ENCODE peak calls at places on chromosomes 3 and 15, in eight cellular contexts. One of them, this sample, is unnamed. For H3K4me1, the result is how much of the 10 kb centered on the place peaks cover.

GRCh38 chr3:61802772-61803171 is 241.4 kb downstream of the PTPRG start:
- DNase-seq in cardiac muscle cell: no peak
- DNase-seq in mesendoderm: no peak
- DNase-seq in mesenchymal stem cell: no peak
- DNase-seq in CD8-positive, alpha-beta T cell: no peak
- DNase-seq in mucosa of descending colon: no peak
- DNase-seq in body of pancreas: no peak
- DNase-seq in ovary: no peak
- DNase-seq in this sample: no peak

GRCh38 chr15:71612066-71612715 is 198.2 kb upstream of the NR2E3 start:
- DNase-seq in body of pancreas: peak
- DNase-seq in mucosa of descending colon: peak
- DNase-seq in ovary: no peak
- DNase-seq in cardiac muscle cell: no peak
- DNase-seq in mesendoderm: no peak
- DNase-seq in CD8-positive, alpha-beta T cell: no peak
- DNase-seq in mesenchymal stem cell: no peak
- DNase-seq in this sample: no peak

GRCh38 chr3:71062037-71062919 is 521.2 kb downstream of the FOXP1 start:
- DNase-seq in body of pancreas: no peak
- DNase-seq in mesenchymal stem cell: peak
- DNase-seq in mesendoderm: no peak
- DNase-seq in ovary: no peak
- DNase-seq in mucosa of descending colon: no peak
- DNase-seq in CD8-positive, alpha-beta T cell: no peak
- DNase-seq in cardiac muscle cell: no peak
- DNase-seq in this sample: no peak

GRCh38 chr3:14137445-14137844 is 12.6 kb downstream of the TMEM43 start:
- DNase-seq in ovary: no peak
- DNase-seq in mucosa of descending colon: no peak
- DNase-seq in body of pancreas: no peak
- DNase-seq in mesendoderm: no peak
- DNase-seq in mesenchymal stem cell: no peak
- DNase-seq in cardiac muscle cell: no peak
- DNase-seq in CD8-positive, alpha-beta T cell: no peak
- DNase-seq in this sample: peak

GRCh38 chr15:63396546-63396939 is 14.9 kb upstream of the CA12 start:
- DNase-seq in mesenchymal stem cell: peak
- DNase-seq in body of pancreas: peak
- DNase-seq in ovary: no peak
- DNase-seq in CD8-positive, alpha-beta T cell: no peak
- DNase-seq in mucosa of descending colon: peak
- DNase-seq in mesendoderm: peak
- DNase-seq in cardiac muscle cell: no peak
- DNase-seq in this sample: no peak

GRCh38 chr3:55958605-55959004 is 471.5 kb upstream of the WNT5A start:
- DNase-seq in cardiac muscle cell: no peak
- DNase-seq in ovary: no peak
- DNase-seq in mesenchymal stem cell: no peak
- DNase-seq in mucosa of descending colon: no peak
- DNase-seq in mesendoderm: no peak
- DNase-seq in body of pancreas: no peak
- DNase-seq in CD8-positive, alpha-beta T cell: no peak
- DNase-seq in this sample: no peak

GRCh38 chr3:72549819-72550581 is 298.2 kb downstream of the SHQ1 start:
- DNase-seq in mucosa of descending colon: peak
- DNase-seq in mesenchymal stem cell: peak
- DNase-seq in body of pancreas: no peak
- DNase-seq in ovary: no peak
- DNase-seq in CD8-positive, alpha-beta T cell: no peak
- DNase-seq in mesendoderm: no peak
- DNase-seq in cardiac muscle cell: no peak
- DNase-seq in this sample: no peak

GRCh38 chr3:13041113-13041776 is 32.0 kb downstream of the IQSEC1 start:
- DNase-seq in ovary: no peak
- DNase-seq in mesenchymal stem cell: no peak
- DNase-seq in cardiac muscle cell: no peak
- DNase-seq in mesendoderm: no peak
- DNase-seq in body of pancreas: no peak
- DNase-seq in mucosa of descending colon: no peak
- DNase-seq in CD8-positive, alpha-beta T cell: no peak
- DNase-seq in this sample: no peak

GRCh38 chr3:40800343-40800742 is 275.6 kb downstream of the ZNF621 start:
- DNase-seq in cardiac muscle cell: no peak
- DNase-seq in mesendoderm: peak
- DNase-seq in CD8-positive, alpha-beta T cell: no peak
- DNase-seq in ovary: no peak
- DNase-seq in mesenchymal stem cell: peak
- DNase-seq in body of pancreas: peak
- DNase-seq in mucosa of descending colon: peak
- DNase-seq in this sample: no peak

GRCh38 chr3:58800940-58801339 is 134.4 kb upstream of the FAM3D start:
- DNase-seq in ovary: no peak
- DNase-seq in mucosa of descending colon: no peak
- DNase-seq in cardiac muscle cell: no peak
- DNase-seq in CD8-positive, alpha-beta T cell: no peak
- DNase-seq in body of pancreas: no peak
- DNase-seq in mesendoderm: no peak
- DNase-seq in mesenchymal stem cell: no peak
- DNase-seq in this sample: no peak

GRCh38 chr3:59985643-59986200 is 935.9 kb upstream of the CFAP20DC start:
- DNase-seq in mesenchymal stem cell: no peak
- DNase-seq in CD8-positive, alpha-beta T cell: no peak
- DNase-seq in mucosa of descending colon: no peak
- DNase-seq in mesendoderm: no peak
- DNase-seq in ovary: no peak
- DNase-seq in body of pancreas: no peak
- DNase-seq in cardiac muscle cell: no peak
- DNase-seq in this sample: no peak

GRCh38 chr3:32958509-32958908 is 7.1 kb downstream of the CCR4 start:
- DNase-seq in body of pancreas: no peak
- DNase-seq in ovary: no peak
- DNase-seq in mesendoderm: no peak
- DNase-seq in cardiac muscle cell: no peak
- DNase-seq in mucosa of descending colon: no peak
- DNase-seq in mesenchymal stem cell: no peak
- DNase-seq in CD8-positive, alpha-beta T cell: no peak
- DNase-seq in this sample: no peak

GRCh38 chr15:77654975-77655374 is 22.3 kb upstream of the LINGO1 start:
- DNase-seq in ovary: no peak
- DNase-seq in body of pancreas: peak
- DNase-seq in mesenchymal stem cell: peak
- DNase-seq in mucosa of descending colon: peak
- DNase-seq in mesendoderm: peak
- DNase-seq in CD8-positive, alpha-beta T cell: no peak
- DNase-seq in cardiac muscle cell: peak
- DNase-seq in this sample: no peak

GRCh38 chr15:73926191-73927002 is at the start of gene LOXL1:
- DNase-seq in cardiac muscle cell: peak
- DNase-seq in mucosa of descending colon: peak
- DNase-seq in CD8-positive, alpha-beta T cell: no peak
- DNase-seq in body of pancreas: peak
- DNase-seq in mesenchymal stem cell: peak
- DNase-seq in mesendoderm: peak
- DNase-seq in ovary: peak
- DNase-seq in this sample: peak

GRCh38 chr3:13111173-13111873 is 38.1 kb upstream of the IQSEC1 start:
- DNase-seq in mesenchymal stem cell: no peak
- DNase-seq in mesendoderm: no peak
- DNase-seq in CD8-positive, alpha-beta T cell: no peak
- DNase-seq in ovary: peak
- DNase-seq in body of pancreas: peak
- DNase-seq in cardiac muscle cell: no peak
- DNase-seq in mucosa of descending colon: peak
- DNase-seq in this sample: no peak

GRCh38 chr3:175413926-175414325 is 554.8 kb downstream of the NAALADL2 start:
- DNase-seq in body of pancreas: no peak
- DNase-seq in ovary: no peak
- DNase-seq in CD8-positive, alpha-beta T cell: no peak
- DNase-seq in mesendoderm: no peak
- DNase-seq in mucosa of descending colon: no peak
- DNase-seq in mesenchymal stem cell: no peak
- DNase-seq in cardiac muscle cell: no peak
- DNase-seq in this sample: no peak

GRCh38 chr3:163132111-163132510 is 1635.5 kb downstream of the OTOL1 start:
- DNase-seq in ovary: no peak
- DNase-seq in body of pancreas: no peak
- DNase-seq in CD8-positive, alpha-beta T cell: no peak
- DNase-seq in mesenchymal stem cell: no peak
- DNase-seq in mesendoderm: no peak
- DNase-seq in mucosa of descending colon: no peak
- DNase-seq in cardiac muscle cell: no peak
- DNase-seq in this sample: no peak

GRCh38 chr3:68876112-68876713 is 56.1 kb downstream of the TAFA4 start:
- DNase-seq in ovary: no peak
- DNase-seq in mesenchymal stem cell: peak
- DNase-seq in mucosa of descending colon: peak
- DNase-seq in cardiac muscle cell: peak
- DNase-seq in mesendoderm: peak
- DNase-seq in CD8-positive, alpha-beta T cell: peak
- DNase-seq in body of pancreas: peak
- DNase-seq in this sample: no peak

GRCh38 chr3:123076496-123077418 is 9.9 kb downstream of the PDIA5 start:
- DNase-seq in cardiac muscle cell: no peak
- DNase-seq in mesenchymal stem cell: peak
- DNase-seq in mesendoderm: no peak
- DNase-seq in mucosa of descending colon: no peak
- DNase-seq in CD8-positive, alpha-beta T cell: no peak
- DNase-seq in ovary: peak
- DNase-seq in body of pancreas: peak
- DNase-seq in this sample: peak

GRCh38 chr3:123324880-123325765 is 123.4 kb downstream of the SEC22A start:
- DNase-seq in mesendoderm: no peak
- DNase-seq in ovary: no peak
- DNase-seq in CD8-positive, alpha-beta T cell: no peak
- DNase-seq in mesenchymal stem cell: no peak
- DNase-seq in cardiac muscle cell: no peak
- DNase-seq in mucosa of descending colon: no peak
- DNase-seq in body of pancreas: no peak
- DNase-seq in this sample: no peak

GRCh38 chr3:104069114-104069513 is 1297.6 kb upstream of the ALCAM start:
- DNase-seq in mucosa of descending colon: no peak
- DNase-seq in mesenchymal stem cell: peak
- DNase-seq in body of pancreas: no peak
- DNase-seq in CD8-positive, alpha-beta T cell: no peak
- DNase-seq in cardiac muscle cell: no peak
- DNase-seq in ovary: no peak
- DNase-seq in mesendoderm: peak
- DNase-seq in this sample: no peak

GRCh38 chr15:79966634-79967330 is 4.2 kb downstream of the BCL2A1 start:
- DNase-seq in ovary: no peak
- DNase-seq in cardiac muscle cell: no peak
- DNase-seq in mesendoderm: no peak
- DNase-seq in mesenchymal stem cell: no peak
- DNase-seq in CD8-positive, alpha-beta T cell: no peak
- DNase-seq in mucosa of descending colon: no peak
- DNase-seq in body of pancreas: no peak
- DNase-seq in this sample: no peak

GRCh38 chr3:48456466-48456865 is 9.9 kb downstream of the ATRIP start:
- DNase-seq in CD8-positive, alpha-beta T cell: no peak
- DNase-seq in cardiac muscle cell: no peak
- DNase-seq in mesenchymal stem cell: no peak
- DNase-seq in ovary: no peak
- DNase-seq in mesendoderm: no peak
- DNase-seq in mucosa of descending colon: no peak
- DNase-seq in body of pancreas: no peak
- DNase-seq in this sample: no peak

GRCh38 chr3:172065534-172065933 is 26.2 kb downstream of the FNDC3B start:
- DNase-seq in CD8-positive, alpha-beta T cell: no peak
- DNase-seq in mesendoderm: no peak
- DNase-seq in cardiac muscle cell: no peak
- DNase-seq in body of pancreas: peak
- DNase-seq in mesenchymal stem cell: peak
- DNase-seq in mucosa of descending colon: peak
- DNase-seq in ovary: no peak
- DNase-seq in this sample: no peak

GRCh38 chr3:30343067-30343831 is 263.2 kb upstream of the TGFBR2 start:
- DNase-seq in CD8-positive, alpha-beta T cell: no peak
- DNase-seq in mucosa of descending colon: no peak
- DNase-seq in mesendoderm: peak
- DNase-seq in cardiac muscle cell: no peak
- DNase-seq in body of pancreas: no peak
- DNase-seq in ovary: no peak
- DNase-seq in mesenchymal stem cell: no peak
- DNase-seq in this sample: no peak

GRCh38 chr15:58535894-58536293 is 104.1 kb downstream of the LIPC start:
- DNase-seq in mesenchymal stem cell: no peak
- DNase-seq in body of pancreas: no peak
- DNase-seq in mucosa of descending colon: no peak
- DNase-seq in mesendoderm: no peak
- DNase-seq in CD8-positive, alpha-beta T cell: no peak
- DNase-seq in ovary: no peak
- DNase-seq in cardiac muscle cell: no peak
- DNase-seq in this sample: no peak

GRCh38 chr3:55292360-55292759 is 194.7 kb downstream of the WNT5A start:
- DNase-seq in body of pancreas: no peak
- DNase-seq in CD8-positive, alpha-beta T cell: no peak
- DNase-seq in ovary: no peak
- DNase-seq in cardiac muscle cell: no peak
- DNase-seq in mesenchymal stem cell: no peak
- DNase-seq in mucosa of descending colon: no peak
- DNase-seq in mesendoderm: peak
- DNase-seq in this sample: no peak

GRCh38 chr3:115239717-115240116 is 92.6 kb upstream of the ZBTB20 start:
- DNase-seq in cardiac muscle cell: no peak
- DNase-seq in mucosa of descending colon: no peak
- DNase-seq in mesenchymal stem cell: peak
- DNase-seq in body of pancreas: peak
- DNase-seq in mesendoderm: no peak
- DNase-seq in ovary: no peak
- DNase-seq in CD8-positive, alpha-beta T cell: no peak
- DNase-seq in this sample: peak
- H3K4me3 ChIP-seq in cardiac muscle cell: no peak
- H3K4me3 ChIP-seq in mucosa of descending colon: no peak
- H3K4me3 ChIP-seq in mesenchymal stem cell: no peak
- H3K4me3 ChIP-seq in body of pancreas: no peak
- H3K4me3 ChIP-seq in mesendoderm: no peak
- H3K4me3 ChIP-seq in ovary: no peak
- H3K4me3 ChIP-seq in CD8-positive, alpha-beta T cell: no peak
- H3K4me3 ChIP-seq in this sample: no peak

GRCh38 chr3:105425153-105425502 is 58.4 kb downstream of the ALCAM start:
- DNase-seq in CD8-positive, alpha-beta T cell: no peak
- DNase-seq in body of pancreas: no peak
- DNase-seq in cardiac muscle cell: no peak
- DNase-seq in ovary: no peak
- DNase-seq in mesenchymal stem cell: no peak
- DNase-seq in mucosa of descending colon: no peak
- DNase-seq in mesendoderm: no peak
- DNase-seq in this sample: no peak
- H3K4me1 ChIP-seq in CD8-positive, alpha-beta T cell: under half
- H3K4me1 ChIP-seq in body of pancreas: under half
- H3K4me1 ChIP-seq in cardiac muscle cell: under half
- H3K4me1 ChIP-seq in ovary: under half
- H3K4me1 ChIP-seq in mesenchymal stem cell: under half
- H3K4me1 ChIP-seq in mucosa of descending colon: under half
- H3K4me1 ChIP-seq in mesendoderm: under half
- H3K4me1 ChIP-seq in this sample: under half

GRCh38 chr15:85706779-85707518 is 87.8 kb downstream of the KLHL25 start:
- DNase-seq in mesendoderm: peak
- DNase-seq in mesenchymal stem cell: peak
- DNase-seq in body of pancreas: peak
- DNase-seq in cardiac muscle cell: no peak
- DNase-seq in CD8-positive, alpha-beta T cell: peak
- DNase-seq in ovary: no peak
- DNase-seq in mucosa of descending colon: peak
- DNase-seq in this sample: no peak
- H3K4me3 ChIP-seq in mesendoderm: no peak
- H3K4me3 ChIP-seq in mesenchymal stem cell: no peak
- H3K4me3 ChIP-seq in body of pancreas: no peak
- H3K4me3 ChIP-seq in cardiac muscle cell: no peak
- H3K4me3 ChIP-seq in CD8-positive, alpha-beta T cell: peak
- H3K4me3 ChIP-seq in ovary: no peak
- H3K4me3 ChIP-seq in mucosa of descending colon: no peak
- H3K4me3 ChIP-seq in this sample: peak

GRCh38 chr15:101621961-101622360 is 30.2 kb downstream of the TM2D3 start:
- DNase-seq in mucosa of descending colon: no peak
- DNase-seq in cardiac muscle cell: no peak
- DNase-seq in ovary: no peak
- DNase-seq in mesenchymal stem cell: no peak
- DNase-seq in CD8-positive, alpha-beta T cell: no peak
- DNase-seq in mesendoderm: no peak
- DNase-seq in body of pancreas: no peak
- DNase-seq in this sample: no peak
- H3K4me1 ChIP-seq in mucosa of descending colon: under half
- H3K4me1 ChIP-seq in cardiac muscle cell: under half
- H3K4me1 ChIP-seq in ovary: under half
- H3K4me1 ChIP-seq in mesenchymal stem cell: under half
- H3K4me1 ChIP-seq in CD8-positive, alpha-beta T cell: under half
- H3K4me1 ChIP-seq in mesendoderm: under half
- H3K4me1 ChIP-seq in body of pancreas: under half
- H3K4me1 ChIP-seq in this sample: under half

This sample was measured in right cardiac atrium.